ENCODE peak calls at places on chromosomes 13 and 19, in nine cellular contexts. One of them, this sample, is unnamed.

GRCh38 chr13:58583961-58584360 is 952.4 kb downstream of the PCDH17 start:
- DNase-seq in CD4-positive, alpha-beta T cell: no peak
- DNase-seq in NCI-H1436: no peak
- DNase-seq in GOT3: no peak
- DNase-seq in fibroblast of pulmonary artery: peak; percentile 2
- DNase-seq in A549: no peak
- DNase-seq in EL: no peak
- DNase-seq in psoas muscle: no peak
- DNase-seq in DMS79: no peak
- DNase-seq in this sample: peak; percentile 3

GRCh38 chr13:23427342-23428182 is 5.9 kb downstream of the SACS start:
- DNase-seq in fibroblast of pulmonary artery: peak; percentile 94
- DNase-seq in psoas muscle: no peak
- DNase-seq in EL: peak; percentile 91
- DNase-seq in A549: peak; percentile 79
- DNase-seq in NCI-H1436: no peak
- DNase-seq in GOT3: no peak
- DNase-seq in CD4-positive, alpha-beta T cell: no peak
- DNase-seq in DMS79: no peak
- DNase-seq in this sample: peak; percentile 73

GRCh38 chr19:6500837-6501739 is 1.0 kb downstream of the TUBB4A start:
- DNase-seq in DMS79: no peak
- DNase-seq in NCI-H1436: no peak
- DNase-seq in A549: no peak
- DNase-seq in CD4-positive, alpha-beta T cell: no peak
- DNase-seq in psoas muscle: no peak
- DNase-seq in GOT3: no peak
- DNase-seq in fibroblast of pulmonary artery: no peak
- DNase-seq in EL: no peak
- DNase-seq in this sample: no peak

GRCh38 chr13:52096062-52096461 is 32.8 kb downstream of the NEK5 start:
- DNase-seq in fibroblast of pulmonary artery: no peak
- DNase-seq in GOT3: no peak
- DNase-seq in DMS79: no peak
- DNase-seq in EL: no peak
- DNase-seq in CD4-positive, alpha-beta T cell: no peak
- DNase-seq in NCI-H1436: no peak
- DNase-seq in A549: no peak
- DNase-seq in psoas muscle: no peak
- DNase-seq in this sample: no peak

GRCh38 chr19:16017138-16017490 is 59.2 kb upstream of the TPM4 start:
- DNase-seq in fibroblast of pulmonary artery: no peak
- DNase-seq in psoas muscle: no peak
- DNase-seq in DMS79: no peak
- DNase-seq in EL: no peak
- DNase-seq in CD4-positive, alpha-beta T cell: no peak
- DNase-seq in A549: no peak
- DNase-seq in GOT3: no peak
- DNase-seq in NCI-H1436: no peak
- DNase-seq in this sample: no peak

GRCh38 chr13:18946738-18947137 is 234.9 kb downstream of the TUBA3C start:
- DNase-seq in CD4-positive, alpha-beta T cell: no peak
- DNase-seq in psoas muscle: no peak
- DNase-seq in fibroblast of pulmonary artery: no peak
- DNase-seq in EL: no peak
- DNase-seq in NCI-H1436: no peak
- DNase-seq in DMS79: no peak
- DNase-seq in GOT3: no peak
- DNase-seq in A549: no peak
- DNase-seq in this sample: no peak

GRCh38 chr19:4304509-4305252 is at the start of gene FSD1:
- DNase-seq in DMS79: peak; percentile 23
- DNase-seq in CD4-positive, alpha-beta T cell: peak; percentile 61
- DNase-seq in psoas muscle: no peak
- DNase-seq in NCI-H1436: peak; percentile 57
- DNase-seq in A549: peak; percentile 52
- DNase-seq in fibroblast of pulmonary artery: peak; percentile 61
- DNase-seq in GOT3: no peak
- DNase-seq in EL: peak; percentile 76
- DNase-seq in this sample: peak; percentile 30

GRCh38 chr19:1239796-1240737 is 1.5 kb upstream of the ATP5F1D start:
- DNase-seq in GOT3: peak; percentile 74
- DNase-seq in A549: peak; percentile 87
- DNase-seq in fibroblast of pulmonary artery: peak; percentile 94
- DNase-seq in NCI-H1436: peak; percentile 89
- DNase-seq in psoas muscle: peak; percentile 95
- DNase-seq in CD4-positive, alpha-beta T cell: peak; percentile 99
- DNase-seq in EL: peak; percentile 90
- DNase-seq in DMS79: peak; percentile 59
- DNase-seq in this sample: peak; percentile 67

GRCh38 chr13:97327521-97328221 is 105.5 kb downstream of the MBNL2 start:
- DNase-seq in psoas muscle: no peak
- DNase-seq in CD4-positive, alpha-beta T cell: no peak
- DNase-seq in NCI-H1436: no peak
- DNase-seq in A549: no peak
- DNase-seq in EL: peak; percentile 43
- DNase-seq in fibroblast of pulmonary artery: no peak
- DNase-seq in DMS79: no peak
- DNase-seq in GOT3: no peak
- DNase-seq in this sample: no peak

GRCh38 chr19:7470540-7471305 is 18.1 kb downstream of the PEX11G start:
- DNase-seq in EL: no peak
- DNase-seq in DMS79: no peak
- DNase-seq in A549: no peak
- DNase-seq in CD4-positive, alpha-beta T cell: no peak
- DNase-seq in NCI-H1436: no peak
- DNase-seq in GOT3: no peak
- DNase-seq in fibroblast of pulmonary artery: no peak
- DNase-seq in psoas muscle: no peak
- DNase-seq in this sample: no peak

GRCh38 chr19:45705115-45705514 is 12.6 kb downstream of the QPCTL start:
- DNase-seq in CD4-positive, alpha-beta T cell: no peak
- DNase-seq in psoas muscle: no peak
- DNase-seq in GOT3: no peak
- DNase-seq in NCI-H1436: no peak
- DNase-seq in DMS79: no peak
- DNase-seq in EL: no peak
- DNase-seq in A549: no peak
- DNase-seq in fibroblast of pulmonary artery: no peak
- DNase-seq in this sample: no peak

GRCh38 chr13:20125783-20126165 is 35.1 kb downstream of the GJA3 start:
- DNase-seq in GOT3: no peak
- DNase-seq in EL: no peak
- DNase-seq in NCI-H1436: no peak
- DNase-seq in psoas muscle: no peak
- DNase-seq in CD4-positive, alpha-beta T cell: no peak
- DNase-seq in A549: no peak
- DNase-seq in DMS79: no peak
- DNase-seq in fibroblast of pulmonary artery: no peak
- DNase-seq in this sample: no peak

GRCh38 chr13:114005206-114005720 is 31.4 kb upstream of the C13orf46 start:
- DNase-seq in CD4-positive, alpha-beta T cell: no peak
- DNase-seq in GOT3: no peak
- DNase-seq in DMS79: no peak
- DNase-seq in psoas muscle: peak; percentile 44
- DNase-seq in fibroblast of pulmonary artery: no peak
- DNase-seq in NCI-H1436: no peak
- DNase-seq in EL: no peak
- DNase-seq in A549: no peak
- DNase-seq in this sample: no peak

GRCh38 chr19:7769171-7769570 is 6.1 kb downstream of the CLEC4M start:
- DNase-seq in DMS79: no peak
- DNase-seq in psoas muscle: no peak
- DNase-seq in NCI-H1436: no peak
- DNase-seq in EL: no peak
- DNase-seq in CD4-positive, alpha-beta T cell: no peak
- DNase-seq in A549: no peak
- DNase-seq in GOT3: no peak
- DNase-seq in fibroblast of pulmonary artery: no peak
- DNase-seq in this sample: no peak

GRCh38 chr19:18488838-18489626 is 32.8 kb downstream of the ELL start:
- DNase-seq in psoas muscle: peak; percentile 74
- DNase-seq in EL: no peak
- DNase-seq in NCI-H1436: peak; percentile 41
- DNase-seq in fibroblast of pulmonary artery: no peak
- DNase-seq in A549: peak; percentile 45
- DNase-seq in CD4-positive, alpha-beta T cell: no peak
- DNase-seq in GOT3: no peak
- DNase-seq in DMS79: peak; percentile 18
- DNase-seq in this sample: no peak

GRCh38 chr13:107459430-107459829 is 755.9 kb downstream of the LIG4 start:
- DNase-seq in NCI-H1436: no peak
- DNase-seq in EL: no peak
- DNase-seq in psoas muscle: no peak
- DNase-seq in DMS79: no peak
- DNase-seq in CD4-positive, alpha-beta T cell: no peak
- DNase-seq in fibroblast of pulmonary artery: peak; percentile 76
- DNase-seq in A549: no peak
- DNase-seq in GOT3: no peak
- DNase-seq in this sample: peak; percentile 80

GRCh38 chr13:103517768-103518102 is 451.5 kb upstream of the SLC10A2 start:
- DNase-seq in EL: no peak
- DNase-seq in CD4-positive, alpha-beta T cell: no peak
- DNase-seq in fibroblast of pulmonary artery: no peak
- DNase-seq in DMS79: no peak
- DNase-seq in GOT3: no peak
- DNase-seq in psoas muscle: no peak
- DNase-seq in NCI-H1436: no peak
- DNase-seq in A549: no peak
- DNase-seq in this sample: no peak

GRCh38 chr19:1151037-1151716 is 22.9 kb downstream of the SBNO2 start:
- DNase-seq in fibroblast of pulmonary artery: no peak
- DNase-seq in A549: peak; percentile 46
- DNase-seq in EL: no peak
- DNase-seq in NCI-H1436: no peak
- DNase-seq in psoas muscle: peak; percentile 55
- DNase-seq in CD4-positive, alpha-beta T cell: no peak
- DNase-seq in GOT3: no peak
- DNase-seq in DMS79: no peak
- DNase-seq in this sample: no peak

GRCh38 chr19:33000510-33000909 is 28.5 kb downstream of the FAAP24 start:
- DNase-seq in NCI-H1436: no peak
- DNase-seq in GOT3: no peak
- DNase-seq in EL: no peak
- DNase-seq in CD4-positive, alpha-beta T cell: no peak
- DNase-seq in A549: no peak
- DNase-seq in DMS79: no peak
- DNase-seq in psoas muscle: no peak
- DNase-seq in fibroblast of pulmonary artery: no peak
- DNase-seq in this sample: no peak